ENCODE peak calls at places on chromosomes 5 and 9, in five cellular contexts. G, L, F, N and A are unnamed samples.

GRCh38 chr9:134966270-134966669 is 48.6 kb upstream of the FCN1 start:
- DNase-seq in G (no peak), L (no peak), F (no peak), N (no peak), A (peak; percentile 52)

GRCh38 chr5:39395521-39395920 is 29.3 kb downstream of the DAB2 start:
- DNase-seq in G (no peak), L (no peak), F (no peak), N (no peak), A (no peak)

GRCh38 chr5:58761418-58761817 is 178.5 kb downstream of the RAB3C start:
- DNase-seq in G (no peak), L (no peak), F (no peak), N (no peak), A (no peak)

GRCh38 chr5:1174122-1174936 is 27.1 kb upstream of the SLC6A19 start:
- DNase-seq in G (peak; percentile 25), L (peak; percentile 87), F (peak; percentile 83), N (peak; percentile 82), A (no peak)

GRCh38 chr5:17316973-17317459 is 99.6 kb downstream of the BASP1 start:
- DNase-seq in G (no peak), L (no peak), F (no peak), N (no peak), A (no peak)

GRCh38 chr9:20790721-20791120 is 106.7 kb downstream of the FOCAD start:
- DNase-seq in G (no peak), L (no peak), F (no peak), N (no peak), A (no peak)

GRCh38 chr5:16736158-16736994 is 119.6 kb upstream of the RETREG1 start:
- DNase-seq in G (no peak), L (peak; percentile 87), F (peak; percentile 87), N (peak; percentile 80), A (no peak)

GRCh38 chr9:113563856-113564514 is 100.5 kb downstream of the RGS3 start:
- DNase-seq in G (no peak), L (no peak), F (no peak), N (no peak), A (no peak)

GRCh38 chr5:16744164-16744880 is 127.5 kb upstream of the RETREG1 start:
- DNase-seq in G (no peak), L (no peak), F (no peak), N (no peak), A (no peak)

GRCh38 chr5:16271851-16272250 is 92.3 kb upstream of the MARCHF11 start:
- DNase-seq in G (no peak), L (no peak), F (no peak), N (no peak), A (no peak)

GRCh38 chr5:32329395-32329834 is 16.7 kb upstream of the MTMR12 start:
- DNase-seq in G (no peak), L (peak; percentile 76), F (peak; percentile 77), N (peak; percentile 89), A (no peak)

GRCh38 chr9:14203366-14204056 is 110.4 kb downstream of the NFIB start:
- DNase-seq in G (no peak), L (no peak), F (peak; percentile 62), N (no peak), A (no peak)

GRCh38 chr9:111483862-111484563 is at the start of gene ECPAS:
- DNase-seq in G (peak; percentile 30), L (peak; percentile 71), F (peak; percentile 79), N (peak; percentile 87), A (peak; percentile 82)

GRCh38 chr9:24351952-24352351 is 193.7 kb downstream of the IZUMO3 start:
- DNase-seq in G (no peak), L (no peak), F (no peak), N (no peak), A (no peak)

GRCh38 chr5:56480305-56481146 is 247.4 kb upstream of the ANKRD55 start:
- DNase-seq in G (no peak), L (peak; percentile 60), F (peak; percentile 77), N (peak; percentile 74), A (no peak)

GRCh38 chr5:13957032-13957645 is 12.7 kb upstream of the DNAH5 start:
- DNase-seq in G (no peak), L (peak; percentile 48), F (peak; percentile 67), N (peak; percentile 89), A (no peak)

GRCh38 chr9:114371343-114371985 is 16.3 kb downstream of the AKNA start:
- DNase-seq in G (no peak), L (no peak), F (no peak), N (no peak), A (no peak)

GRCh38 chr5:3310551-3311340 is 284.9 kb upstream of the IRX1 start:
- DNase-seq in G (no peak), L (peak; percentile 76), F (peak; percentile 39), N (no peak), A (no peak)

GRCh38 chr5:178426326-178427130 is 163.7 kb downstream of the COL23A1 start:
- DNase-seq in G (no peak), L (no peak), F (no peak), N (no peak), A (peak; percentile 63)

GRCh38 chr5:127192150-127192549 is 98.4 kb upstream of the MEGF10 start:
- DNase-seq in G (no peak), L (no peak), F (no peak), N (no peak), A (no peak)

GRCh38 chr9:12798066-12798770 is 23.4 kb downstream of the LURAP1L start:
- DNase-seq in G (no peak), L (no peak), F (no peak), N (no peak), A (no peak)

GRCh38 chr9:83346655-83347393 is 191.4 kb downstream of the FRMD3 start:
- DNase-seq in G (no peak), L (no peak), F (no peak), N (no peak), A (no peak)

GRCh38 chr9:134487066-134487710 is 154.4 kb upstream of the COL5A1 start:
- DNase-seq in G (no peak), L (no peak), F (no peak), N (no peak), A (no peak)

GRCh38 chr5:9686211-9686610 is 56.1 kb upstream of the TAS2R1 start:
- DNase-seq in G (no peak), L (no peak), F (peak; percentile 65), N (no peak), A (no peak)

GRCh38 chr5:43627028-43627427 is 24.0 kb downstream of the NNT start:
- DNase-seq in G (no peak), L (peak; percentile 52), F (peak; percentile 78), N (peak; percentile 88), A (no peak)

GRCh38 chr9:6098431-6098830 is 83.0 kb upstream of the RANBP6 start:
- DNase-seq in G (no peak), L (no peak), F (peak; percentile 68), N (no peak), A (no peak)

GRCh38 chr9:14197459-14197858 is 116.5 kb downstream of the NFIB start:
- DNase-seq in G (no peak), L (no peak), F (no peak), N (no peak), A (no peak)

GRCh38 chr5:135491552-135492318 is 39.6 kb upstream of the TIFAB start:
- DNase-seq in G (no peak), L (no peak), F (no peak), N (peak; percentile 77), A (no peak)

GRCh38 chr5:3995954-3996619 is 400.5 kb downstream of the IRX1 start:
- DNase-seq in G (no peak), L (no peak), F (no peak), N (no peak), A (no peak)

GRCh38 chr5:32600057-32600622 is 14.8 kb downstream of the SUB1 start:
- DNase-seq in G (peak; percentile 65), L (no peak), F (peak; percentile 84), N (no peak), A (no peak)

GRCh38 chr5:162882629-162883028 is 554.8 kb upstream of the CCNG1 start:
- DNase-seq in G (no peak), L (no peak), F (no peak), N (no peak), A (no peak)

GRCh38 chr9:37413311-37413710 is 9.2 kb upstream of the GRHPR start:
- DNase-seq in G (no peak), L (no peak), F (no peak), N (no peak), A (no peak)

GRCh38 chr5:131260895-131261294 is 3.0 kb upstream of the CDC42SE2 start:
- DNase-seq in G (no peak), L (no peak), F (no peak), N (no peak), A (no peak)

GRCh38 chr5:131264453-131265200 is 774 bp downstream of the CDC42SE2 start:
- DNase-seq in G (no peak), L (peak; percentile 36), F (peak; percentile 35), N (peak; percentile 72), A (no peak)

GRCh38 chr5:131263648-131264452 is at the start of gene CDC42SE2:
- DNase-seq in G (peak; percentile 26), L (peak; percentile 92), F (peak; percentile 81), N (peak; percentile 93), A (peak; percentile 88)

GRCh38 chr5:131261483-131261882 is 2.4 kb upstream of the CDC42SE2 start:
- DNase-seq in G (no peak), L (no peak), F (no peak), N (no peak), A (no peak)

GRCh38 chr5:131262953-131263541 is 806 bp upstream of the CDC42SE2 start:
- DNase-seq in G (no peak), L (peak; percentile 33), F (peak; percentile 22), N (peak; percentile 18), A (no peak)
- TF ChIP-seq CTCF in G (no peak), L (no peak), F (no peak), N (no peak), A (no peak)

GRCh38 chr5:147876141-147876540 is 2.4 kb upstream of the SCGB3A2 start:
- DNase-seq in G (no peak), L (no peak), F (no peak), N (no peak), A (no peak)
- TF ChIP-seq CTCF in G (no peak), L (no peak), F (no peak), N (no peak), A (no peak)

GRCh38 chr5:37840036-37840909 is at the start of gene GDNF:
- DNase-seq in G (peak; percentile 49), L (peak; percentile 26), F (peak; percentile 40), N (peak; percentile 72), A (peak; percentile 74)
- TF ChIP-seq CTCF in G (peak; percentile 33), L (no peak), F (no peak), N (no peak), A (peak; percentile 55)

GRCh38 chr5:134141346-134142050 is 27.0 kb downstream of the TCF7 start:
- DNase-seq in G (no peak), L (no peak), F (no peak), N (no peak), A (peak; percentile 59)
- TF ChIP-seq CTCF in G (peak; percentile 12), L (no peak), F (peak; percentile 7), N (no peak), A (no peak)